ENCODE peak calls at places on chromosomes 11 and 22, in five cellular contexts. One of them, this sample, is unnamed.

GRCh38 chr11:18706330-18707243 is 8.0 kb downstream of the TMEM86A start:
- DNase-seq in activated T-helper 9 cell treated with anti-CD3 and anti-CD28 coated beads, Interleukin-2, amount 50 U/mL, for 16 hours: no peak
- DNase-seq in kidney tubule cell: peak; percentile 63
- DNase-seq in activated naive CD8-positive, alpha-beta T cell treated with anti-CD3 and anti-CD28 coated beads, Interleukin-2, amount 50 U/mL, for 24 hours: peak; percentile 48
- DNase-seq in DMS153: peak; percentile 23
- DNase-seq in this sample: peak; percentile 4

GRCh38 chr11:73149105-73149504 is 7.0 kb upstream of the FCHSD2 start:
- DNase-seq in activated T-helper 9 cell treated with anti-CD3 and anti-CD28 coated beads, Interleukin-2, amount 50 U/mL, for 16 hours: no peak
- DNase-seq in kidney tubule cell: no peak
- DNase-seq in activated naive CD8-positive, alpha-beta T cell treated with anti-CD3 and anti-CD28 coated beads, Interleukin-2, amount 50 U/mL, for 24 hours: no peak
- DNase-seq in DMS153: no peak
- DNase-seq in this sample: no peak

GRCh38 chr22:44165286-44165874 is 15.3 kb upstream of the PARVG start:
- DNase-seq in activated T-helper 9 cell treated with anti-CD3 and anti-CD28 coated beads, Interleukin-2, amount 50 U/mL, for 16 hours: no peak
- DNase-seq in kidney tubule cell: no peak
- DNase-seq in activated naive CD8-positive, alpha-beta T cell treated with anti-CD3 and anti-CD28 coated beads, Interleukin-2, amount 50 U/mL, for 24 hours: no peak
- DNase-seq in DMS153: no peak
- DNase-seq in this sample: no peak

GRCh38 chr22:39132871-39133524 is 19.5 kb downstream of the CBX7 start:
- DNase-seq in activated T-helper 9 cell treated with anti-CD3 and anti-CD28 coated beads, Interleukin-2, amount 50 U/mL, for 16 hours: no peak
- DNase-seq in kidney tubule cell: no peak
- DNase-seq in activated naive CD8-positive, alpha-beta T cell treated with anti-CD3 and anti-CD28 coated beads, Interleukin-2, amount 50 U/mL, for 24 hours: no peak
- DNase-seq in DMS153: no peak
- DNase-seq in this sample: no peak

GRCh38 chr11:134270250-134270714 is 5.9 kb upstream of the GLB1L3 start:
- DNase-seq in activated T-helper 9 cell treated with anti-CD3 and anti-CD28 coated beads, Interleukin-2, amount 50 U/mL, for 16 hours: no peak
- DNase-seq in kidney tubule cell: no peak
- DNase-seq in activated naive CD8-positive, alpha-beta T cell treated with anti-CD3 and anti-CD28 coated beads, Interleukin-2, amount 50 U/mL, for 24 hours: no peak
- DNase-seq in DMS153: no peak
- DNase-seq in this sample: no peak

GRCh38 chr11:47233989-47234668 is 14.5 kb downstream of the ACP2 start:
- DNase-seq in activated T-helper 9 cell treated with anti-CD3 and anti-CD28 coated beads, Interleukin-2, amount 50 U/mL, for 16 hours: no peak
- DNase-seq in kidney tubule cell: peak; percentile 46
- DNase-seq in activated naive CD8-positive, alpha-beta T cell treated with anti-CD3 and anti-CD28 coated beads, Interleukin-2, amount 50 U/mL, for 24 hours: no peak
- DNase-seq in DMS153: peak; percentile 23
- DNase-seq in this sample: peak; percentile 39

GRCh38 chr11:67118059-67118766 is 850 bp upstream of the KDM2A start:
- DNase-seq in activated T-helper 9 cell treated with anti-CD3 and anti-CD28 coated beads, Interleukin-2, amount 50 U/mL, for 16 hours: peak; percentile 35
- DNase-seq in kidney tubule cell: peak; percentile 38
- DNase-seq in activated naive CD8-positive, alpha-beta T cell treated with anti-CD3 and anti-CD28 coated beads, Interleukin-2, amount 50 U/mL, for 24 hours: peak; percentile 57
- DNase-seq in DMS153: no peak
- DNase-seq in this sample: no peak

GRCh38 chr11:2833938-2834892 is 51.4 kb downstream of the CDKN1C start:
- DNase-seq in activated T-helper 9 cell treated with anti-CD3 and anti-CD28 coated beads, Interleukin-2, amount 50 U/mL, for 16 hours: no peak
- DNase-seq in kidney tubule cell: no peak
- DNase-seq in activated naive CD8-positive, alpha-beta T cell treated with anti-CD3 and anti-CD28 coated beads, Interleukin-2, amount 50 U/mL, for 24 hours: no peak
- DNase-seq in DMS153: no peak
- DNase-seq in this sample: no peak

GRCh38 chr11:59754494-59754858 is 700 bp upstream of the STX3 start:
- DNase-seq in activated T-helper 9 cell treated with anti-CD3 and anti-CD28 coated beads, Interleukin-2, amount 50 U/mL, for 16 hours: no peak
- DNase-seq in kidney tubule cell: no peak
- DNase-seq in activated naive CD8-positive, alpha-beta T cell treated with anti-CD3 and anti-CD28 coated beads, Interleukin-2, amount 50 U/mL, for 24 hours: peak; percentile 15
- DNase-seq in DMS153: no peak
- DNase-seq in this sample: no peak

GRCh38 chr22:19446603-19447387 is 716 bp downstream of the C22orf39 start:
- DNase-seq in activated T-helper 9 cell treated with anti-CD3 and anti-CD28 coated beads, Interleukin-2, amount 50 U/mL, for 16 hours: no peak
- DNase-seq in kidney tubule cell: peak; percentile 9
- DNase-seq in activated naive CD8-positive, alpha-beta T cell treated with anti-CD3 and anti-CD28 coated beads, Interleukin-2, amount 50 U/mL, for 24 hours: no peak
- DNase-seq in DMS153: no peak
- DNase-seq in this sample: no peak

GRCh38 chr22:40019681-40020080 is 24.9 kb downstream of the FAM83F start:
- DNase-seq in activated T-helper 9 cell treated with anti-CD3 and anti-CD28 coated beads, Interleukin-2, amount 50 U/mL, for 16 hours: no peak
- DNase-seq in kidney tubule cell: no peak
- DNase-seq in activated naive CD8-positive, alpha-beta T cell treated with anti-CD3 and anti-CD28 coated beads, Interleukin-2, amount 50 U/mL, for 24 hours: no peak
- DNase-seq in DMS153: no peak
- DNase-seq in this sample: no peak

GRCh38 chr22:17920145-17920605 is 104.2 kb downstream of the MICAL3 start:
- DNase-seq in activated T-helper 9 cell treated with anti-CD3 and anti-CD28 coated beads, Interleukin-2, amount 50 U/mL, for 16 hours: no peak
- DNase-seq in kidney tubule cell: peak; percentile 75
- DNase-seq in activated naive CD8-positive, alpha-beta T cell treated with anti-CD3 and anti-CD28 coated beads, Interleukin-2, amount 50 U/mL, for 24 hours: no peak
- DNase-seq in DMS153: peak; percentile 55
- DNase-seq in this sample: no peak

GRCh38 chr11:72812968-72813739 is 1.1 kb upstream of the ATG16L2 start:
- DNase-seq in activated T-helper 9 cell treated with anti-CD3 and anti-CD28 coated beads, Interleukin-2, amount 50 U/mL, for 16 hours: peak; percentile 57
- DNase-seq in kidney tubule cell: peak; percentile 77
- DNase-seq in activated naive CD8-positive, alpha-beta T cell treated with anti-CD3 and anti-CD28 coated beads, Interleukin-2, amount 50 U/mL, for 24 hours: peak; percentile 81
- DNase-seq in DMS153: peak; percentile 47
- DNase-seq in this sample: peak; percentile 74

GRCh38 chr11:118939948-118940598 is 14.3 kb upstream of the BCL9L start:
- DNase-seq in activated T-helper 9 cell treated with anti-CD3 and anti-CD28 coated beads, Interleukin-2, amount 50 U/mL, for 16 hours: no peak
- DNase-seq in kidney tubule cell: peak; percentile 61
- DNase-seq in activated naive CD8-positive, alpha-beta T cell treated with anti-CD3 and anti-CD28 coated beads, Interleukin-2, amount 50 U/mL, for 24 hours: peak; percentile 73
- DNase-seq in DMS153: no peak
- DNase-seq in this sample: no peak

GRCh38 chr22:27381960-27382742 is 419.4 kb downstream of the MN1 start:
- DNase-seq in activated T-helper 9 cell treated with anti-CD3 and anti-CD28 coated beads, Interleukin-2, amount 50 U/mL, for 16 hours: no peak
- DNase-seq in kidney tubule cell: no peak
- DNase-seq in activated naive CD8-positive, alpha-beta T cell treated with anti-CD3 and anti-CD28 coated beads, Interleukin-2, amount 50 U/mL, for 24 hours: no peak
- DNase-seq in DMS153: no peak
- DNase-seq in this sample: no peak

GRCh38 chr11:12506502-12506921 is 129.1 kb downstream of the PARVA start:
- DNase-seq in activated T-helper 9 cell treated with anti-CD3 and anti-CD28 coated beads, Interleukin-2, amount 50 U/mL, for 16 hours: no peak
- DNase-seq in kidney tubule cell: no peak
- DNase-seq in activated naive CD8-positive, alpha-beta T cell treated with anti-CD3 and anti-CD28 coated beads, Interleukin-2, amount 50 U/mL, for 24 hours: no peak
- DNase-seq in DMS153: no peak
- DNase-seq in this sample: no peak

GRCh38 chr11:94623120-94623735 is 56.1 kb downstream of the PIWIL4 start:
- DNase-seq in activated T-helper 9 cell treated with anti-CD3 and anti-CD28 coated beads, Interleukin-2, amount 50 U/mL, for 16 hours: no peak
- DNase-seq in kidney tubule cell: peak; percentile 82
- DNase-seq in activated naive CD8-positive, alpha-beta T cell treated with anti-CD3 and anti-CD28 coated beads, Interleukin-2, amount 50 U/mL, for 24 hours: peak; percentile 39
- DNase-seq in DMS153: peak; percentile 86
- DNase-seq in this sample: peak; percentile 25

GRCh38 chr22:38299758-38300157 is 17.5 kb downstream of the CSNK1E start:
- DNase-seq in activated T-helper 9 cell treated with anti-CD3 and anti-CD28 coated beads, Interleukin-2, amount 50 U/mL, for 16 hours: no peak
- DNase-seq in kidney tubule cell: no peak
- DNase-seq in activated naive CD8-positive, alpha-beta T cell treated with anti-CD3 and anti-CD28 coated beads, Interleukin-2, amount 50 U/mL, for 24 hours: no peak
- DNase-seq in DMS153: no peak
- DNase-seq in this sample: no peak

GRCh38 chr22:31504282-31504681 is 7.9 kb downstream of the SFI1 start:
- DNase-seq in activated T-helper 9 cell treated with anti-CD3 and anti-CD28 coated beads, Interleukin-2, amount 50 U/mL, for 16 hours: no peak
- DNase-seq in kidney tubule cell: peak; percentile 42
- DNase-seq in activated naive CD8-positive, alpha-beta T cell treated with anti-CD3 and anti-CD28 coated beads, Interleukin-2, amount 50 U/mL, for 24 hours: no peak
- DNase-seq in DMS153: no peak
- DNase-seq in this sample: no peak

This sample was measured in SHP77 treated with DMSO at 0.1 percent for 48 hours.